ENCODE peak calls at places on chromosome 21, in six cellular contexts. H is B cell, E is foreskin fibroblast, I is progenitor cell of endocrine pancreas, X is AG09319, B is left ventricle myocardium inferior. J is an unnamed sample.

GRCh38 chr21:46355161-46356004 is 31.4 kb downstream of the PCNT start:
- DNase-seq in H (no peak), E (no peak), I (no peak), X (no peak), B (no peak), J (no peak)

GRCh38 chr21:42616366-42617340 is 36.8 kb upstream of the PDE9A start:
- DNase-seq in H (no peak), E (no peak), I (no peak), X (no peak), B (no peak), J (no peak)

GRCh38 chr21:45640888-45641479 is 2.5 kb upstream of the PCBP3 start:
- DNase-seq in H (no peak), E (peak), I (no peak), X (peak), B (no peak), J (no peak)

GRCh38 chr21:35314896-35315582 is 265.9 kb upstream of the RUNX1 start:
- DNase-seq in H (no peak), E (no peak), I (no peak), X (no peak), B (no peak), J (no peak)

GRCh38 chr21:40847956-40848355 is 998 bp upstream of the DSCAM start:
- DNase-seq in H (no peak), E (no peak), I (no peak), X (no peak), B (no peak), J (no peak)

GRCh38 chr21:34705032-34705431 is 36.2 kb downstream of the CLIC6 start:
- DNase-seq in H (no peak), E (no peak), I (no peak), X (no peak), B (no peak), J (no peak)

GRCh38 chr21:32844653-32845443 is 73.3 kb upstream of the PAXBP1 start:
- DNase-seq in H (no peak), E (peak), I (no peak), X (no peak), B (no peak), J (no peak)

GRCh38 chr21:37534431-37534830 is 167.9 kb downstream of the DYRK1A start:
- DNase-seq in H (no peak), E (no peak), I (no peak), X (no peak), B (no peak), J (no peak)

GRCh38 chr21:37914211-37914900 is 1.9 kb downstream of the KCNJ6 start:
- DNase-seq in H (no peak), E (peak), I (peak), X (no peak), B (no peak), J (peak)

GRCh38 chr21:32499249-32500055 is 85.9 kb downstream of the TCP10L start:
- DNase-seq in H (no peak), E (peak), I (no peak), X (no peak), B (no peak), J (no peak)

GRCh38 chr21:18877932-18878331 is 474.3 kb upstream of the TMPRSS15 start:
- DNase-seq in H (no peak), E (no peak), I (no peak), X (no peak), B (no peak), J (no peak)

GRCh38 chr21:18274370-18274769 is 29.7 kb downstream of the CHODL start:
- DNase-seq in H (no peak), E (no peak), I (no peak), X (no peak), B (no peak), J (no peak)

GRCh38 chr21:35994605-35995004 is 65.7 kb downstream of the SETD4 start:
- DNase-seq in H (no peak), E (no peak), I (no peak), X (no peak), B (no peak), J (no peak)

GRCh38 chr21:35850029-35850428 is 210.3 kb downstream of the SETD4 start:
- DNase-seq in H (no peak), E (peak), I (no peak), X (peak), B (no peak), J (no peak)

GRCh38 chr21:33360281-33360680 is 35.5 kb downstream of the IFNAR1 start:
- DNase-seq in H (no peak), E (peak), I (no peak), X (no peak), B (no peak), J (no peak)

GRCh38 chr21:35593000-35593502 is 467.3 kb downstream of the SETD4 start:
- DNase-seq in H (no peak), E (peak), I (no peak), X (no peak), B (no peak), J (no peak)

GRCh38 chr21:33020558-33021100 is 5.1 kb upstream of the OLIG2 start:
- DNase-seq in H (peak), E (no peak), I (no peak), X (no peak), B (no peak), J (no peak)

GRCh38 chr21:43866659-43867331 is 1.8 kb downstream of the AGPAT3 start:
- DNase-seq in H (peak), E (no peak), I (no peak), X (no peak), B (no peak), J (no peak)
- TF ChIP-seq CTCF in H (no peak), E (no peak), I (no peak), X (no peak), B (no peak), J (no peak)

DNA sequence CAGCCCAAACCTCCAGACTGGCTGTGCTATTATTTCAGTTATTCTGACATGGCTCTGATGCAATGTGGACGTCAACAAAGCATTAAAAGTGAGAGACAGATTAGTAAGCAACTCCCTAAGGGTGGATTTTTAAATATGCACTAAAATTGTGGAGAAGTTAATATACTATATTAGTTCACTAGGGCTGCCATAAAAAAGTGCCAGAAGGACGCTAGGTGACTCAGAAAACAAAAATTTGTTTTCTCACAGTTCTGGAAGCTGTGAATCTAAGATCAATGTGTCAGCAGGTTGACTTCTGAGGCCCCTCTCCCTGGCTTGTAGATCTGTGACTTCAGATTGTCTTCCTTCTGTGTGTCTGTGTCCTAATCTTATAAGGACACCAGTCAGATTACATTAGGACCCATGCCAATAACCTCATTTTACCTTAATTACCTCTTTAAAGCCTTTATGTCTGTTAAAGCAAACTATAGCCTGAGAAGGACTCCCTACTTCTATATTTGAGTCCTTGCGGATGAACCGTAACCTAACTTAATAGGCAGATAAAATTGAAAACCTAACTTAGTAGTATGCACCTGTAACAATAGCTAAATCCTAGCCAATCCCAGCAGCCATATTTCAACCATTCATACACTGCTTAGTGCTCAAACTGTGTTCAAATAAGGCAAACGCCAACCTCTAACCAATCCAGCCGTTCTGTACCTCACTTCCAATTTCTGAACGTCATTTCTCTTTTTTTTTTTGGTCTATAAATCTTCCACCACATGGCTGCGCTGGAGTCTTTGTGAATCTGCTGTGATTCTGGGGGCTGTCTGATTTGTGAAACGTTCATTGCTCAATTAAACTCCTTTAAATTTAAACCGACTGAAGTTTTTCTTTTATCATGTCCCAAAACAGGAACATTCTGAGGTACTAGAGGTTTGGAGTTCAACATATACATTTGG is 65.9 kb upstream of the BACH1 start:
- DNase-seq in H (no peak), E (peak), I (no peak), X (no peak), B (no peak), J (no peak)
- TF ChIP-seq CTCF in H (peak), E (no peak), I (no peak), X (no peak), B (peak), J (no peak)

GRCh38 chr21:27362249-27362648 is 395.4 kb upstream of the ADAMTS5 start:
- DNase-seq in H (no peak), E (no peak), I (no peak), X (no peak), B (no peak), J (no peak)
- TF ChIP-seq CTCF in H (no peak), E (no peak), I (no peak), X (no peak), B (peak), J (no peak)

GRCh38 chr21:26881504-26882228 is 36.5 kb upstream of the ADAMTS1 start:
- DNase-seq in H (no peak), E (peak), I (no peak), X (no peak), B (no peak), J (no peak)
- TF ChIP-seq CTCF in H (no peak), E (peak), I (peak), X (no peak), B (peak), J (peak)

GRCh38 chr21:25862596-25862995 is 127.8 kb downstream of the GABPA start:
- DNase-seq in H (peak), E (peak), I (no peak), X (no peak), B (no peak), J (no peak)
- TF ChIP-seq CTCF in H (peak), E (peak), I (peak), X (peak), B (peak), J (no peak)

GRCh38 chr21:15001773-15002647 is 62.8 kb downstream of the NRIP1 start:
- DNase-seq in H (no peak), E (no peak), I (no peak), X (no peak), B (no peak), J (no peak)

GRCh38 chr21:15001113-15001512 is 63.7 kb downstream of the NRIP1 start:
- DNase-seq in H (no peak), E (no peak), I (no peak), X (no peak), B (no peak), J (no peak)

GRCh38 chr21:15004721-15005370 is 60.0 kb downstream of the NRIP1 start:
- DNase-seq in H (no peak), E (peak), I (no peak), X (no peak), B (no peak), J (no peak)

GRCh38 chr21:15005391-15005790 is 59.4 kb downstream of the NRIP1 start:
- DNase-seq in H (no peak), E (peak), I (no peak), X (no peak), B (no peak), J (no peak)

DNA sequence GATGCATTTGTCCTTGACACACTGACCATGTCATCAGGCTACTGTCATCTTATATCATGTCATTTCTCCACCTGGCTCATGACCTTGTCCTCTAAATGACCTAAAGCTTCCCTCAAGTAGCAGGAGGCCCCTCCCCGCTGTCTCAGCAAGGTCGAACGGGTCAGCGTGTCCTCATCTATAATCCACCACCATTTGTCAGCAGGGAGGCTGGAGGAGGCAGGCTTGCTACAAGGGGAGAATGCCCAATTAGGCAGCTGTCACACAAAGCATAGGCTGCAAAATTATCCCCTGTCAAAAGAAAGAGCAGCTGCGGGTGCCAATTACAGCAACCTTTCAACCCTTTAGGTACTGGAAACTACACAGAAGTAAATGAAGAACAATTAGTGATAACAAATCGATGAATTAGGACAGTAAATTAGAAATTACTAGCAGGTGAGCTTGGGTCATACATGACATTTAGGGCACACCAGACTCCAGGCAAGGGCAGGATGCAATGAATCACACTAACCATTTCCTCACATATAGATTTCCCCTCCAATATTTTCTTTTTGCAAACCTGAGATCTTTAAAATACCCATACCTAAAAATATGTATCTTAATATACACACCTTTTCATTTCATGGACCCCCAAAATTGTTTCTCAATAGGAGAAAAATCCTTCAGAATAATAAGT is 61.2 kb downstream of the NRIP1 start:
- DNase-seq in H (no peak), E (no peak), I (no peak), X (no peak), B (no peak), J (no peak)
- TF ChIP-seq CTCF in H (no peak), E (no peak), I (no peak), X (no peak), B (no peak), J (no peak)

DNA sequence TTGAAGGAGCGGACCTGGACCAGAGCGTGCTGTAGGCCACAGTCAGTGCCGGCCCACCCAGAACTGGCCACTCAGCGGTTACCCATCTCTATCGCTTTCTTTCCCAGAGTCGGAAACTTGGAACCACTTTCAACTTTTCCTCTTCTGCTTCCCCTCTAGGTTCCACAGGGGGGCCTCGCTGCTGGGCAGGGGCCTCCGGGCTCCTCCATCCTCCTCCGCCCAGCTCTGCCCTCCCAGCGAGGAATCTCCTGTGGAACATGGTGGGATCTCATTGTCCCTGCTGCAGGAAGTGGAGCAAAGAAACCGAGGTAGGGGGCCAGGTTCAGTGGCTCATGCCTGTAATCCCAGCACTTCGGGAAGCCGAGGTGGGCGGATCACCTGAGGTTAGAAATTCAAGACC is 139.2 kb downstream of the ETS2 start:
- DNase-seq in H (no peak), E (no peak), I (no peak), X (no peak), B (no peak), J (no peak)
- TF ChIP-seq CTCF in H (no peak), E (no peak), I (no peak), X (no peak), B (no peak), J (no peak)

J was measured in mesothelial cell of epicardium.